ENCODE peak calls at places on chromosomes 5 and 9, in seven cellular contexts. U is stimulated activated CD4-positive, alpha-beta T cell treated with anti-CD3 and anti-CD28 coated beads, Interleukin-15, amount 100 ng/mL, for 24 hours; C is ecto neural progenitor cell; M is heart right ventricle; K is HS-27A; A is Daoy; D is EH. P is an unnamed sample.

GRCh38 chr9:3473402-3473801 is 52.4 kb downstream of the RFX3 start:
- DNase-seq in U (no peak), C (no peak), M (no peak), K (no peak), A (no peak), D (no peak), P (no peak)

GRCh38 chr9:124342946-124343485 is 72.2 kb downstream of the PSMB7 start:
- DNase-seq in U (no peak), C (peak; percentile 70), M (peak; percentile 40), K (peak; percentile 62), A (peak; percentile 99), D (peak; percentile 95), P (peak; percentile 61)

GRCh38 chr9:84003246-84003645 is 22.6 kb downstream of the RMI1 start:
- DNase-seq in U (no peak), C (no peak), M (no peak), K (no peak), A (no peak), D (no peak), P (no peak)

GRCh38 chr9:14380061-14380836 is 66.3 kb upstream of the NFIB start:
- DNase-seq in U (no peak), C (no peak), M (no peak), K (no peak), A (no peak), D (no peak), P (no peak)

GRCh38 chr9:97313243-97313642 is 5.8 kb downstream of the CCDC180 start:
- DNase-seq in U (no peak), C (no peak), M (no peak), K (no peak), A (no peak), D (no peak), P (no peak)

GRCh38 chr5:32325616-32326015 is 12.9 kb upstream of the MTMR12 start:
- DNase-seq in U (no peak), C (no peak), M (no peak), K (no peak), A (no peak), D (no peak), P (no peak)

GRCh38 chr5:7873216-7873615 is 4.3 kb downstream of the MTRR start:
- DNase-seq in U (peak; percentile 49), C (no peak), M (no peak), K (no peak), A (no peak), D (no peak), P (no peak)

GRCh38 chr9:79470957-79471356 is 100.8 kb upstream of the TLE4 start:
- DNase-seq in U (no peak), C (no peak), M (no peak), K (no peak), A (no peak), D (no peak), P (no peak)

GRCh38 chr5:132439521-132440206 is 50.9 kb downstream of the IRF1 start:
- DNase-seq in U (no peak), C (no peak), M (peak; percentile 71), K (no peak), A (peak; percentile 87), D (peak; percentile 94), P (no peak)

GRCh38 chr9:90037136-90037797 is 432.5 kb downstream of the GADD45G start:
- DNase-seq in U (no peak), C (no peak), M (no peak), K (no peak), A (no peak), D (no peak), P (no peak)

GRCh38 chr9:81694541-81694940 is 5.2 kb upstream of the TLE1 start:
- DNase-seq in U (no peak), C (no peak), M (no peak), K (no peak), A (no peak), D (no peak), P (no peak)

GRCh38 chr5:103305829-103306228 is 47.3 kb downstream of the MACIR start:
- DNase-seq in U (no peak), C (no peak), M (no peak), K (no peak), A (no peak), D (peak; percentile 10), P (no peak)

GRCh38 chr5:178083942-178084341 is 29.4 kb upstream of the N4BP3 start:
- DNase-seq in U (no peak), C (no peak), M (no peak), K (no peak), A (no peak), D (no peak), P (no peak)

GRCh38 chr9:5428172-5428571 is 9.6 kb downstream of the PLGRKT start:
- DNase-seq in U (no peak), C (no peak), M (no peak), K (no peak), A (no peak), D (no peak), P (no peak)

GRCh38 chr5:135034963-135035677 is 1.1 kb upstream of the PITX1 start:
- DNase-seq in U (no peak), C (no peak), M (no peak), K (no peak), A (peak; percentile 32), D (no peak), P (no peak)

P was measured in pons.